ENCODE peak calls at places on chromosomes 11 and 22, in five cellular contexts. Q, X, G, F and M are unnamed samples.

GRCh38 chr11:65434057-65434666 is 11.6 kb downstream of the NEAT1 start:
- DNase-seq in Q (no peak), X (peak; percentile 34), G (no peak), F (peak; percentile 58), M (peak; percentile 32)

GRCh38 chr11:86608251-86608799 is 64.1 kb downstream of the ME3 start:
- DNase-seq in Q (peak; percentile 67), X (peak; percentile 80), G (peak; percentile 63), F (peak; percentile 84), M (peak; percentile 85)

GRCh38 chr11:114059984-114060401 is 482 bp downstream of the ZBTB16 start:
- DNase-seq in Q (no peak), X (no peak), G (no peak), F (no peak), M (peak; percentile 54)

GRCh38 chr11:113162590-113162961 is 151.8 kb upstream of the TTC12 start:
- DNase-seq in Q (no peak), X (no peak), G (peak; percentile 14), F (peak; percentile 71), M (peak; percentile 20)

GRCh38 chr22:17893900-17894299 is 119.6 kb upstream of the BID start:
- DNase-seq in Q (no peak), X (no peak), G (no peak), F (no peak), M (no peak)

GRCh38 chr22:36659762-36660509 is 43.6 kb downstream of the CACNG2 start:
- DNase-seq in Q (peak; percentile 91), X (peak; percentile 88), G (no peak), F (peak; percentile 91), M (peak; percentile 92)

GRCh38 chr22:11616811-11617210 is 3911.2 kb upstream of the OR11H1 start:
- DNase-seq in Q (no peak), X (no peak), G (no peak), F (no peak), M (no peak)

GRCh38 chr11:109033627-109034340 is 368.9 kb downstream of the DDX10 start:
- DNase-seq in Q (no peak), X (peak; percentile 89), G (no peak), F (no peak), M (peak; percentile 96)

GRCh38 chr11:70828498-70829159 is 423.7 kb downstream of the SHANK2 start:
- DNase-seq in Q (no peak), X (no peak), G (no peak), F (no peak), M (no peak)

GRCh38 chr22:47043835-47044721 is 281.6 kb downstream of the TBC1D22A start:
- DNase-seq in Q (no peak), X (peak; percentile 54), G (peak; percentile 91), F (no peak), M (peak; percentile 18)

GRCh38 chr11:56716379-56716854 is 17.5 kb downstream of the OR9G1 start:
- DNase-seq in Q (no peak), X (no peak), G (no peak), F (no peak), M (no peak)

GRCh38 chr11:126352934-126353801 is 2.3 kb upstream of the ST3GAL4 start:
- DNase-seq in Q (no peak), X (peak; percentile 75), G (peak; percentile 65), F (no peak), M (peak; percentile 62)

GRCh38 chr22:39174498-39175120 is 22.1 kb upstream of the CBX7 start:
- DNase-seq in Q (peak; percentile 23), X (peak; percentile 89), G (no peak), F (peak; percentile 86), M (peak; percentile 91)

GRCh38 chr22:38272373-38273134 is at the start of gene TMEM184B:
- DNase-seq in Q (peak; percentile 18), X (peak; percentile 58), G (peak; percentile 62), F (peak; percentile 88), M (peak; percentile 55)

GRCh38 chr11:61042537-61042936 is 59.8 kb upstream of the CD5 start:
- DNase-seq in Q (no peak), X (no peak), G (no peak), F (no peak), M (no peak)
- H3K4me3 ChIP-seq in Q (no peak overlapping the region), X (no peak overlapping the region), G (no peak overlapping the region), F (no peak overlapping the region), M (no peak overlapping the region)

DNA sequence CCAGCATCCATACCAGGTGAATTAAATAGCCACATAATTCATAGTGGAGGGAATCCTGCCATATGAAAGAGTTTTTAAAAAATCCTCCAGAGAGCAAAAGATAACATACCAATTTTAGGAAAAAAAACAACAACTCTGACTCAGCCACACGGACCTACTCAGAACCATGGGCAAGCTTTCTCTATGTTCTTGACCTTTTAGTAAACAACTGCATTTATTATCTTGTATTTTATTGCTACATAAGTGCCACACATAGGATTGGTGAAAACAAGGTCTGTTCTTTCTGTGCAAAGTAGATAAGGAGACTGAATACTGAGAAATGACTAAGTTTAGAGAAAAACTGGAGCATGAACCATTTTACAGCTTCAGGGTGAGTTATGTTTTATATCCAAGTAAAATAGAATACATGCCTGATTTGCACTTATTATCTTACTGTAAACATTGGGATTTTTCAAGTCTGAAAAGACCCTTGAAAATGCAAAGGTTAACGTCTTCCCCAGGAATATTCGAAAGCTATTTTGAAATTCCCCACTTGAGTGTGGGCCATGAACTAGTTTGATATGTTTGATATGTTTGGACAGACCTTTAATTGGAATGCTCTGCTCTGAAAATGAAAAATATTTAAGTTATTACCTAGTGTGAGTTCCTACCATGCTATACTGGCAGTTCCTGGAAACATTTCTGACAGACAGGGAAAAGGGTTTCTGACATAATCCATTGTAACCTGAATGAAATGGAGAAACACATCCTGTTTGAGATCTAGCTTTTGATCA is 89.5 kb upstream of the DDI1 start:
- DNase-seq in Q (no peak), X (peak; percentile 12), G (no peak), F (no peak), M (no peak)
- H3K4me3 ChIP-seq in Q (no peak overlapping the region), X (no peak overlapping the region), G (no peak overlapping the region), F (no peak overlapping the region), M (no peak overlapping the region)

GRCh38 chr11:119196833-119197483 is 9.2 kb upstream of the CBL start:
- DNase-seq in Q (peak; percentile 76), X (peak; percentile 85), G (peak; percentile 70), F (peak; percentile 79), M (peak; percentile 77)

GRCh38 chr11:119193001-119193400 is 7.7 kb downstream of the NHERF4 start:
- DNase-seq in Q (no peak), X (no peak), G (no peak), F (no peak), M (no peak)

GRCh38 chr11:119193626-119194025 is 8.4 kb downstream of the NHERF4 start:
- DNase-seq in Q (no peak), X (no peak), G (no peak), F (no peak), M (no peak)

GRCh38 chr11:119194811-119195210 is 9.5 kb downstream of the NHERF4 start:
- DNase-seq in Q (no peak), X (no peak), G (no peak), F (no peak), M (no peak)

DNA sequence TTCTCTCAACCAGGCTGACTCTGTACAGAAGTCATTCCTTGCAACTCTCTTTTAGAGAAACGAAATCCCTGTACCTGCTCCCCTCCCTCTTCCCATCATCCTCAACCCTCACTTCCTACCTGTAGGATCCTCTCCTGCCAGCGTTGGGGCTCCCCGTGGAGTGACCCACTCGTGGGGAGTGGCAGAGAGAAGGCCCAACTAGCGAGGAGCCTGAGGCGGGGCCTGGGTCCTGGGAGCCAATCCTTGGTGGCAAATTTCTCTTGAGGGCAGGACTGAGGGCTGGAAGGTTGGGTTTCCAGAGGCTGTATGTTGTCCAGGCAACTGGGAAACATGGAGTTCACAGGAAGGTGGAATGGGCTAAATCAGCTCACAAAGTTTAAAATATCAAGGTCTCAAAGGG is 10.4 kb downstream of the NHERF4 start:
- DNase-seq in Q (peak; percentile 70), X (peak; percentile 58), G (peak; percentile 56), F (no peak), M (peak; percentile 57)
- H3K4me3 ChIP-seq in Q (peak overlapping the region; percentile 12), X (no peak overlapping the region), G (no peak overlapping the region), F (no peak overlapping the region), M (no peak overlapping the region)

GRCh38 chr22:35611200-35611890 is 5.8 kb downstream of the MB start:
- DNase-seq in Q (no peak), X (no peak), G (no peak), F (no peak), M (no peak)
- H3K4me3 ChIP-seq in Q (no peak overlapping the region), X (no peak overlapping the region), G (no peak overlapping the region), F (no peak overlapping the region), M (no peak overlapping the region)

GRCh38 chr11:97363331-97363730 is 973.5 kb downstream of the JRKL start:
- DNase-seq in Q (no peak), X (no peak), G (no peak), F (no peak), M (no peak)
- H3K4me3 ChIP-seq in Q (no peak overlapping the region), X (no peak overlapping the region), G (no peak overlapping the region), F (no peak overlapping the region), M (no peak overlapping the region)

GRCh38 chr11:75261474-75261847 is 20.9 kb downstream of the TPBGL start:
- DNase-seq in Q (no peak), X (no peak), G (no peak), F (no peak), M (no peak)
- H3K4me3 ChIP-seq in Q (no peak overlapping the region), X (no peak overlapping the region), G (no peak overlapping the region), F (no peak overlapping the region), M (no peak overlapping the region)

DNA sequence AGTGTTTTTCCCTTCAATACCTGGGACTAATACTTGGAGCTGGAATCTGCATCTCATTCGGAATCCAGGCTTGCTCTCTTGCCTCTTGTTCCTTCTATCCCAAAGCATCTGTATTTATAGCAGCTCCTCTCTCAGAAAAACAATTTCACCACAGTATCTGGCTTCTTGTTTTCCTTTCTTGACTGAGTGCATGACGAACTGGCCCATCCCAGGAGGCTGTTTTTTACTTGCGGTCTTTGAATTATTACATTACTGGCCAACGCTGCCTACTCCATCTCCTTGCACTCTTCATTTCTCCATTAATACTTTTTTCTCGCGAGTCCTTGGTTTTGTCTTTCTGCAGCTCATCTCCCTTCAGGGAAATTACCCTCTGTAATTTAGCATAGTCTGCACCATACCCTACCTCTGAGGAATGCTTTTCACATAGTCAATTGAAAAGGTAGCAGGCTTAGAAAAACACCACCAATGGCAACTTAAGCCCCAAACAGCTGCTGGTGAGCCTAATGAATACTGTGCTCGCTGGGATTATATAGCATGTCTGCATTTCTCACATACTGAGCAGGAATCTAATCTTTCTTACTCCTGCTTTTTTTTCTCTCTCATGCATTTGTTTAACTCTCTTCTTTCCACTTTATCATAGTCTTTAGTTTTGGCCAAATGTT is 277.3 kb upstream of the SESN3 start:
- DNase-seq in Q (no peak), X (no peak), G (no peak), F (no peak), M (no peak)
- H3K4me3 ChIP-seq in Q (no peak overlapping the region), X (no peak overlapping the region), G (no peak overlapping the region), F (no peak overlapping the region), M (no peak overlapping the region)

GRCh38 chr11:125022551-125022950 is 40.6 kb upstream of the SLC37A2 start:
- DNase-seq in Q (no peak), X (peak; percentile 47), G (no peak), F (no peak), M (no peak)

GRCh38 chr11:125020342-125020741 is 42.8 kb upstream of the SLC37A2 start:
- DNase-seq in Q (no peak), X (no peak), G (no peak), F (no peak), M (no peak)

GRCh38 chr11:125025968-125026367 is 37.1 kb upstream of the SLC37A2 start:
- DNase-seq in Q (no peak), X (no peak), G (no peak), F (no peak), M (no peak)
- H3K4me3 ChIP-seq in Q (no peak overlapping the region), X (no peak overlapping the region), G (no peak overlapping the region), F (no peak overlapping the region), M (no peak overlapping the region)